ENCODE peak calls at places on chromosomes 5 and 9, in ten cellular contexts. M is H1; H is GM12865; C is Panc1; I is lung; E is neural progenitor cell; F is CD4-positive, alpha-beta T cell; Z is lower leg skin; A is nephron progenitor cell; U is OCI-LY7. J is an unnamed sample.

GRCh38 chr9:109315889-109316640 is 4.8 kb downstream of the EPB41L4B start:
- DNase-seq in C (peak; percentile 89), F (no peak), E (peak; percentile 14), U (no peak), A (no peak), I (peak; percentile 88), Z (peak; percentile 92), M (no peak), H (no peak), J (no peak)

GRCh38 chr5:4042311-4042710 is 446.7 kb downstream of the IRX1 start:
- DNase-seq in I (no peak), M (no peak), H (no peak), C (no peak), E (no peak), F (no peak), U (no peak), Z (no peak), A (no peak), J (no peak)

GRCh38 chr9:134263575-134263974 is 62.7 kb upstream of the RXRA start:
- DNase-seq in C (no peak), H (no peak), F (no peak), U (no peak), A (no peak), Z (no peak), M (no peak), I (no peak), E (no peak), J (no peak)

GRCh38 chr5:14590949-14591348 is 9.4 kb downstream of the OTULINL start:
- DNase-seq in E (no peak), A (no peak), U (no peak), F (no peak), H (no peak), M (no peak), C (no peak), I (no peak), Z (no peak), J (no peak)

GRCh38 chr9:95045751-95046150 is 271.8 kb downstream of the FANCC start:
- DNase-seq in E (peak; percentile 43), U (no peak), C (no peak), I (no peak), Z (no peak), H (no peak), F (no peak), A (peak; percentile 24), M (no peak), J (no peak)

GRCh38 chr9:98792096-98792490 is 4.3 kb downstream of the ANKS6 start:
- DNase-seq in F (no peak), C (no peak), I (no peak), A (no peak), E (no peak), U (no peak), Z (peak; percentile 73), H (no peak), M (no peak), J (no peak)

GRCh38 chr5:127031863-127032232 is 1.5 kb upstream of the MARCHF3 start:
- DNase-seq in M (no peak), A (no peak), C (no peak), I (no peak), Z (no peak), F (no peak), U (no peak), H (no peak), E (no peak), J (no peak)

GRCh38 chr5:131622633-131623032 is 12.4 kb downstream of the RAPGEF6 start:
- DNase-seq in C (no peak), H (no peak), F (no peak), M (no peak), U (no peak), A (no peak), Z (no peak), I (no peak), E (no peak), J (no peak)

GRCh38 chr5:443239-444151 is 519 bp downstream of the EXOC3 start:
- DNase-seq in F (no peak), I (no peak), E (no peak), C (no peak), M (no peak), Z (peak; percentile 89), H (peak; percentile 44), A (no peak), U (peak; percentile 52), J (peak; percentile 70)

GRCh38 chr9:18208166-18209059 is 265.5 kb upstream of the ADAMTSL1 start:
- DNase-seq in F (no peak), M (peak; percentile 46), A (peak; percentile 41), Z (no peak), C (no peak), E (peak; percentile 76), I (peak; percentile 51), H (peak; percentile 15), U (peak; percentile 4), J (no peak)

GRCh38 chr9:35538361-35539234 is 48.7 kb downstream of the RUSC2 start:
- DNase-seq in I (no peak), C (no peak), A (peak; percentile 58), E (peak; percentile 76), Z (peak; percentile 94), H (no peak), F (no peak), M (no peak), U (no peak), J (no peak)

GRCh38 chr5:163498886-163499285 is 6.5 kb upstream of the MAT2B start:
- DNase-seq in M (no peak), U (no peak), A (no peak), C (no peak), F (no peak), Z (no peak), I (no peak), H (no peak), E (no peak), J (no peak)

GRCh38 chr5:76791461-76791860 is 27.4 kb upstream of the F2RL1 start:
- DNase-seq in A (no peak), C (no peak), U (no peak), E (no peak), I (no peak), M (no peak), Z (no peak), F (no peak), H (no peak), J (no peak)

GRCh38 chr9:130530932-130531331 is 48.4 kb upstream of the FUBP3 start:
- DNase-seq in I (no peak), E (no peak), F (no peak), Z (no peak), A (no peak), M (no peak), C (no peak), U (no peak), H (no peak), J (no peak)

GRCh38 chr9:132055756-132056155 is 23.9 kb downstream of the MED27 start:
- DNase-seq in A (no peak), I (no peak), Z (no peak), M (no peak), F (no peak), C (no peak), U (no peak), H (no peak), E (no peak), J (no peak)
- TF ChIP-seq CTCF in A (no peak), I (no peak), Z (no peak), M (no peak), F (no peak), C (no peak), U (no peak), H (no peak), E (no peak), J (no peak)

DNA sequence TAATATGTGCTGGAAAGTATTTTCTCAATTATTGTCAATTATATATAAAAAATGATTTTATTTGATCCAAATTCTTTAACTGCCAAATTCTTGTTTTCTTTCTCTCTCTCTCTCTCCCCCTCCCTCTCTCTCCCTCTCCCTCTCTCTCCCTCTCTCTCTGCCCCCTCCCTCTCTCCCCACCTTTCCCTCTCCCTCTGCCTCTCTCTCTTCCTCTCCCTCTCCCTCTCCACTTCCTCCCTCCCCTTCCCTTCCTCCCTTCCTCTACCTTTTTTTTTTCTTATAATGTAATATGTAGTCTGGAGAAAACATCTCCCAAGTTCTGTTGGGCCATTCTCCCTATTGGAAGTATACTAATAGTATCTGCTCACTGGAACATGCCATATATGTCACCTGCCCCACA is 6.4 kb upstream of the RFX3 start:
- DNase-seq in F (no peak), E (no peak), U (no peak), H (no peak), M (no peak), A (no peak), I (no peak), C (no peak), Z (no peak), J (no peak)
- TF ChIP-seq CTCF in F (no peak), E (no peak), U (no peak), H (no peak), M (no peak), A (no peak), I (no peak), C (no peak), Z (no peak), J (no peak)

GRCh38 chr5:160507181-160507811 is 85.6 kb downstream of the PTTG1 start:
- DNase-seq in Z (no peak), I (no peak), M (no peak), H (peak; percentile 51), C (no peak), E (no peak), A (no peak), U (no peak), F (no peak), J (no peak)

GRCh38 chr5:160511280-160511929 is 89.8 kb downstream of the PTTG1 start:
- DNase-seq in C (no peak), H (no peak), E (no peak), U (no peak), A (no peak), Z (no peak), M (no peak), I (no peak), F (no peak), J (no peak)

GRCh38 chr5:160508780-160509361 is 87.2 kb downstream of the PTTG1 start:
- DNase-seq in E (peak; percentile 84), Z (no peak), U (peak; percentile 80), I (peak; percentile 51), F (peak; percentile 58), C (peak; percentile 84), M (peak; percentile 44), H (peak; percentile 91), A (peak; percentile 64), J (peak; percentile 73)

GRCh38 chr5:160504906-160505305 is 83.3 kb downstream of the PTTG1 start:
- DNase-seq in M (no peak), I (no peak), C (no peak), A (no peak), E (no peak), Z (no peak), F (no peak), H (no peak), U (no peak), J (no peak)

GRCh38 chr5:160506006-160507004 is 84.7 kb downstream of the PTTG1 start:
- DNase-seq in M (no peak), H (peak; percentile 83), A (peak; percentile 19), E (peak; percentile 23), Z (no peak), U (peak; percentile 51), I (no peak), C (no peak), F (peak; percentile 68), J (peak; percentile 49)
- TF ChIP-seq CTCF in M (no peak), H (no peak), A (no peak), E (no peak), Z (no peak), U (no peak), I (no peak), C (no peak), F (no peak), J (no peak)

DNA sequence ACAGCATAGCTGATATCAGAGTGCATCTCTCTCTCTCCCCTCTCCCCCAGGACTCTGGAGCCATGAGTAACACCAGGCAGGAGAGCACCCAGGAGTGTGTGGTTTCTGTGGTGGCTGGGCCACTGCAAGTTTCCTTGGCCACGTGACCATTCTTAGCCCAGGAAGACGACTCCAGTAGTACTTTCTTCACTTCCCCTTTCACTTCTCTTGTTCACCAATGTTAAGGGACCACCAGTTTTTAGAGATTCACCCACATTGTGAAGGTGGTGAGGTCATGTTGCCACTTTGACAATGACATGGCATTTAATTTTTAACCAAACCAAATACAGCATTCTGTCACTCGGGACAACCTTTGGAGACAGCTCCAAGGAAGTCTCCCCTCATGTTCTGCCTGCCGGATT is 17.9 kb upstream of the DAPK1 start:
- DNase-seq in Z (no peak), H (peak; percentile 80), A (no peak), E (no peak), U (peak; percentile 77), F (no peak), I (no peak), M (no peak), C (no peak), J (peak; percentile 48)
- TF ChIP-seq CTCF in Z (no peak), H (no peak), A (no peak), E (no peak), U (no peak), F (no peak), I (no peak), M (no peak), C (no peak), J (no peak)

J was measured in GM13977.